ENCODE peak calls at places on chromosome 11, in nine cellular contexts. E, F, B, M, K, L, X, Z and Q are unnamed samples.

GRCh38 chr11:70523384-70524095 is 125.2 kb downstream of the CTTN start:
- DNase-seq in X (peak; percentile 24), F (no peak), L (no peak), K (no peak), E (no peak), M (no peak), B (no peak), Z (no peak), Q (no peak)

GRCh38 chr11:129935723-129936122 is 40.3 kb upstream of the NFRKB start:
- DNase-seq in K (no peak), F (no peak), M (no peak), E (no peak), L (no peak), X (no peak), B (no peak), Z (no peak), Q (no peak)

GRCh38 chr11:32098142-32098903 is 7.4 kb downstream of the RCN1 start:
- DNase-seq in E (no peak), L (no peak), Z (no peak), K (no peak), X (no peak), F (no peak), M (no peak), B (no peak), Q (no peak)

GRCh38 chr11:120712014-120712413 is 200.5 kb downstream of the GRIK4 start:
- DNase-seq in B (no peak), F (no peak), K (no peak), Z (no peak), L (no peak), E (no peak), M (no peak), X (no peak), Q (no peak)

GRCh38 chr11:34148504-34149165 is 43.2 kb downstream of the NAT10 start:
- DNase-seq in B (no peak), L (no peak), K (no peak), X (peak; percentile 84), Z (no peak), F (no peak), E (no peak), M (no peak), Q (no peak)

GRCh38 chr11:86248609-86249008 is 4.1 kb downstream of the EED start:
- DNase-seq in B (no peak), K (no peak), E (no peak), L (no peak), M (no peak), Z (no peak), F (no peak), X (no peak), Q (no peak)

GRCh38 chr11:11843233-11843632 is 1.5 kb downstream of the USP47 start:
- DNase-seq in Z (no peak), X (no peak), L (no peak), K (no peak), M (no peak), F (peak; percentile 52), E (no peak), B (peak; percentile 79), Q (no peak)

GRCh38 chr11:102386376-102386775 is 39.4 kb downstream of the BIRC2 start:
- DNase-seq in E (no peak), K (no peak), F (no peak), B (no peak), M (no peak), L (no peak), Z (no peak), X (no peak), Q (no peak)

GRCh38 chr11:79253280-79253679 is 187.6 kb downstream of the TENM4 start:
- DNase-seq in M (no peak), E (no peak), B (no peak), K (no peak), Z (no peak), F (no peak), X (peak; percentile 46), L (no peak), Q (no peak)

GRCh38 chr11:64862914-64863313 is 15.5 kb downstream of the EHD1 start:
- DNase-seq in X (no peak), K (no peak), F (no peak), L (no peak), B (peak; percentile 46), E (no peak), Z (no peak), M (peak; percentile 77), Q (no peak)

GRCh38 chr11:61922539-61922938 is 5.2 kb upstream of the RAB3IL1 start:
- DNase-seq in X (peak; percentile 16), B (peak; percentile 95), M (peak; percentile 89), K (peak; percentile 91), Z (peak; percentile 67), F (no peak), E (peak; percentile 69), L (peak; percentile 5), Q (no peak)

GRCh38 chr11:60088364-60088763 is at the start of gene MS4A2:
- DNase-seq in F (no peak), Z (no peak), M (no peak), K (no peak), E (no peak), B (no peak), X (no peak), L (no peak), Q (no peak)

DNA sequence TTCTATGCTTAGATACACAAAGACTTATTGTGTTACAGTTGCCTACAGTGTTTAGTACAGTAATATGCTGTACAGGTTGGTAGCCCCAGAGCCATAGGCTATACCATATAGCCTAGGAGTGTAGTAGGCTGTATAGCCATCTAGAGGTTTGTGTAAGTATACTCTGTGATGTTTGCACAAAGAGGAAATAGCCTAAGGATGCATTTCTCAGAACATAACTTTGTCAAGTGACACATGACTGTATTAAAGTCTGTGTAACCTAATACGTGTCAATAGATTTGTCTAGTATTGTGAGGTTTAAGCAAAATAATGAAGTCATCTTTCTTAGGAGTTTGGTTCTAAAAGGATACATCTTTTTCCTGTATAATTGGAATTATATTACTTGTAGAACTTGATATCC is 5.5 kb downstream of the ZC3H12C start:
- DNase-seq in E (no peak), K (no peak), X (no peak), L (no peak), Z (no peak), B (no peak), F (no peak), M (no peak), Q (no peak)
- TF ChIP-seq CTCF in E (no peak), K (no peak), X (no peak), L (no peak), Z (peak; percentile 17), B (no peak), F (no peak), M (no peak), Q (no peak)

GRCh38 chr11:124934862-124935547 is 842 bp downstream of the HEPACAM start:
- DNase-seq in B (peak; percentile 63), M (no peak), L (no peak), Z (no peak), F (peak; percentile 72), E (no peak), X (no peak), K (peak; percentile 53), Q (no peak)
- TF ChIP-seq CTCF in B (peak; percentile 9), M (no peak), L (peak; percentile 6), Z (peak; percentile 25), F (no peak), E (no peak), X (no peak), K (peak; percentile 16), Q (no peak)

GRCh38 chr11:75244052-75244814 is 3.7 kb downstream of the TPBGL start:
- DNase-seq in M (no peak), K (no peak), E (no peak), L (no peak), X (no peak), Z (no peak), F (no peak), B (no peak), Q (no peak)
- TF ChIP-seq CTCF in M (no peak), K (no peak), E (no peak), L (no peak), X (no peak), Z (no peak), F (no peak), B (no peak), Q (no peak)

GRCh38 chr11:13249992-13250391 is 27.6 kb upstream of the BMAL1 start:
- DNase-seq in Z (no peak), K (no peak), L (no peak), B (peak; percentile 19), F (no peak), M (no peak), X (no peak), E (no peak), Q (no peak)
- TF ChIP-seq CTCF in Z (no peak), K (peak; percentile 30), L (no peak), B (peak; percentile 38), F (peak; percentile 27), M (peak; percentile 34), X (no peak), E (no peak), Q (peak; percentile 27)

GRCh38 chr11:74403607-74404006 is 5.4 kb upstream of the PGM2L1 start:
- DNase-seq in Z (no peak), L (no peak), K (no peak), F (no peak), B (no peak), X (no peak), M (no peak), E (no peak), Q (no peak)

GRCh38 chr11:74398244-74399159 is at the start of gene PGM2L1:
- DNase-seq in K (peak; percentile 83), B (peak; percentile 94), Z (peak; percentile 91), F (peak; percentile 47), E (peak; percentile 95), X (peak; percentile 93), M (peak; percentile 92), L (peak; percentile 85), Q (peak; percentile 90)

GRCh38 chr11:74397531-74398243 is 546 bp downstream of the PGM2L1 start:
- DNase-seq in L (peak; percentile 13), Z (peak; percentile 36), E (peak; percentile 68), K (no peak), X (no peak), M (no peak), F (no peak), B (no peak), Q (peak; percentile 25)
- TF ChIP-seq CTCF in L (peak; percentile 27), Z (peak; percentile 16), E (no peak), K (no peak), X (no peak), M (peak; percentile 20), F (peak; percentile 3), B (no peak), Q (no peak)

DNA sequence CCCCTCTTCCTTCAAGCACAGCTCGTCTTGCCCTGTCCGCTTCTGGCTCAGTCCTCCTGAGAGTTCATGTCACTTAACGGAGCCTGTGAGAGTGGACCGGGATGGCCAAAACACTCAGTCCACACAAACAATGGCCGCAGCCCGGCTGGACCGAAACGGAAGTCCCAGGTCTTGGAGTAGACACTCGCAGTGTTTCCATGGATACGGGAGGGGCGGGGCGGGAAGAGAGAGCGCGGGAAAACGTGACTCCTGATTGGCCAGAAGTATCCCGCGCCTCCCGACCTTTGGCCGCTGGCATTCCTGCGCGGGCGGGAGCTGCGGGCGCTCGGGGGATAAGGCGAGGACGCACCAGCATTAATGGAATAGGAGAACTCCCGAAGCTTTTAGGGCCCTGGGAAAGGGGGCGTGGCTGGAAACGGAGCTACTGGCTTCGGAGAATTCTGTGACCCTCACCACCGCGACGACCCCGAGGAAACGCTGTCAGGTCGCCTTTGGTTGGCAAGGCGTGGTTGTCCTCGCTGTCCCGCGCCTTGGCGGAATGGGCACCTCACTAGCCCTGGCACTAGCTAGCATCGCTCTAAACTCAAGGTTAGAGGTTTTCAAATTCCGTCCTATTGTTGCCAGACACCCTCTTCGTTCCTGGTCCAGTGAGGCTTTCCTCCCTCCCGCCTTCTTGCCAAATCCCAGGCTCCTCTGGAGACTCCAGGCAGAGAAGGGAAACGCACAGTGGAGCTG is at the start of the genes NLRP14 and ZNF214:
- DNase-seq in M (peak; percentile 94), X (peak; percentile 89), Z (peak; percentile 62), L (peak; percentile 86), B (peak; percentile 96), F (peak; percentile 46), K (peak; percentile 78), E (peak; percentile 98), Q (no peak)
- TF ChIP-seq CTCF in M (no peak), X (no peak), Z (no peak), L (no peak), B (no peak), F (no peak), K (no peak), E (no peak), Q (no peak)